ENCODE peak calls at places on chromosomes 13 and 19, in ten cellular contexts. One of them, this sample, is unnamed.

GRCh38 chr19:2246801-2247361 is 2.2 kb upstream of the AMH start:
- DNase-seq in endothelial cell: no peak
- DNase-seq in mucosa of descending colon: no peak
- DNase-seq in fibroblast of the aortic adventitia: peak
- DNase-seq in prostate gland: no peak
- DNase-seq in endothelial cell of umbilical vein: no peak
- DNase-seq in pancreas: no peak
- DNase-seq in uterus: no peak
- DNase-seq in glutamatergic neuron: no peak
- DNase-seq in fibroblast of lung: peak
- DNase-seq in this sample: no peak

GRCh38 chr19:35292421-35292820 is 460 bp downstream of the MAG start:
- DNase-seq in endothelial cell of umbilical vein: no peak
- DNase-seq in fibroblast of the aortic adventitia: no peak
- DNase-seq in fibroblast of lung: no peak
- DNase-seq in prostate gland: no peak
- DNase-seq in mucosa of descending colon: no peak
- DNase-seq in uterus: no peak
- DNase-seq in endothelial cell: no peak
- DNase-seq in glutamatergic neuron: no peak
- DNase-seq in pancreas: no peak
- DNase-seq in this sample: no peak

GRCh38 chr13:32829269-32829668 is 187.0 kb upstream of the KL start:
- DNase-seq in glutamatergic neuron: no peak
- DNase-seq in uterus: no peak
- DNase-seq in pancreas: no peak
- DNase-seq in endothelial cell of umbilical vein: no peak
- DNase-seq in fibroblast of the aortic adventitia: no peak
- DNase-seq in fibroblast of lung: peak
- DNase-seq in mucosa of descending colon: no peak
- DNase-seq in prostate gland: no peak
- DNase-seq in endothelial cell: no peak
- DNase-seq in this sample: no peak

GRCh38 chr19:11096210-11096841 is 7.1 kb downstream of the LDLR start:
- DNase-seq in fibroblast of lung: peak
- DNase-seq in fibroblast of the aortic adventitia: peak
- DNase-seq in pancreas: no peak
- DNase-seq in uterus: peak
- DNase-seq in mucosa of descending colon: peak
- DNase-seq in prostate gland: no peak
- DNase-seq in endothelial cell: no peak
- DNase-seq in endothelial cell of umbilical vein: peak
- DNase-seq in glutamatergic neuron: no peak
- DNase-seq in this sample: peak

GRCh38 chr19:40524655-40525054 is 52.0 kb upstream of the SHKBP1 start:
- DNase-seq in pancreas: no peak
- DNase-seq in uterus: no peak
- DNase-seq in mucosa of descending colon: no peak
- DNase-seq in endothelial cell of umbilical vein: no peak
- DNase-seq in fibroblast of the aortic adventitia: no peak
- DNase-seq in endothelial cell: no peak
- DNase-seq in glutamatergic neuron: no peak
- DNase-seq in prostate gland: no peak
- DNase-seq in fibroblast of lung: no peak
- DNase-seq in this sample: no peak

GRCh38 chr19:49450405-49450804 is 1.2 kb downstream of the PIH1D1 start:
- DNase-seq in fibroblast of lung: no peak
- DNase-seq in glutamatergic neuron: no peak
- DNase-seq in prostate gland: no peak
- DNase-seq in endothelial cell of umbilical vein: no peak
- DNase-seq in uterus: no peak
- DNase-seq in endothelial cell: no peak
- DNase-seq in mucosa of descending colon: no peak
- DNase-seq in fibroblast of the aortic adventitia: no peak
- DNase-seq in pancreas: no peak
- DNase-seq in this sample: no peak

GRCh38 chr19:31154021-31154420 is 195.2 kb downstream of the TSHZ3 start:
- DNase-seq in prostate gland: peak
- DNase-seq in fibroblast of lung: peak
- DNase-seq in endothelial cell of umbilical vein: no peak
- DNase-seq in uterus: no peak
- DNase-seq in endothelial cell: no peak
- DNase-seq in fibroblast of the aortic adventitia: peak
- DNase-seq in glutamatergic neuron: no peak
- DNase-seq in pancreas: no peak
- DNase-seq in mucosa of descending colon: no peak
- DNase-seq in this sample: no peak

GRCh38 chr19:19385900-19386339 is 19.6 kb upstream of the GATAD2A start:
- DNase-seq in fibroblast of lung: peak
- DNase-seq in glutamatergic neuron: peak
- DNase-seq in pancreas: peak
- DNase-seq in endothelial cell of umbilical vein: peak
- DNase-seq in prostate gland: peak
- DNase-seq in fibroblast of the aortic adventitia: no peak
- DNase-seq in mucosa of descending colon: no peak
- DNase-seq in endothelial cell: peak
- DNase-seq in uterus: peak
- DNase-seq in this sample: no peak

GRCh38 chr19:2770055-2771013 is 12.7 kb downstream of the SGTA start:
- DNase-seq in fibroblast of the aortic adventitia: peak
- DNase-seq in glutamatergic neuron: peak
- DNase-seq in fibroblast of lung: peak
- DNase-seq in uterus: no peak
- DNase-seq in pancreas: no peak
- DNase-seq in prostate gland: no peak
- DNase-seq in endothelial cell: no peak
- DNase-seq in mucosa of descending colon: peak
- DNase-seq in endothelial cell of umbilical vein: no peak
- DNase-seq in this sample: peak

GRCh38 chr13:87669379-87669978 is 1.7 kb upstream of the SLITRK5 start:
- DNase-seq in endothelial cell of umbilical vein: peak
- DNase-seq in endothelial cell: no peak
- DNase-seq in glutamatergic neuron: no peak
- DNase-seq in fibroblast of the aortic adventitia: peak
- DNase-seq in uterus: no peak
- DNase-seq in mucosa of descending colon: peak
- DNase-seq in prostate gland: no peak
- DNase-seq in pancreas: no peak
- DNase-seq in fibroblast of lung: peak
- DNase-seq in this sample: no peak

GRCh38 chr13:51364404-51365008 is 25.0 kb downstream of the SERPINE3 start:
- DNase-seq in fibroblast of the aortic adventitia: peak
- DNase-seq in glutamatergic neuron: no peak
- DNase-seq in mucosa of descending colon: no peak
- DNase-seq in endothelial cell: no peak
- DNase-seq in endothelial cell of umbilical vein: peak
- DNase-seq in pancreas: no peak
- DNase-seq in prostate gland: no peak
- DNase-seq in uterus: no peak
- DNase-seq in fibroblast of lung: peak
- DNase-seq in this sample: no peak

GRCh38 chr13:42487221-42487620 is 86.7 kb upstream of the TNFSF11 start:
- DNase-seq in uterus: no peak
- DNase-seq in fibroblast of the aortic adventitia: no peak
- DNase-seq in prostate gland: no peak
- DNase-seq in endothelial cell of umbilical vein: no peak
- DNase-seq in mucosa of descending colon: no peak
- DNase-seq in glutamatergic neuron: no peak
- DNase-seq in fibroblast of lung: no peak
- DNase-seq in pancreas: no peak
- DNase-seq in endothelial cell: no peak
- DNase-seq in this sample: no peak

GRCh38 chr19:19460258-19460731 is 54.8 kb downstream of the GATAD2A start:
- DNase-seq in endothelial cell of umbilical vein: no peak
- DNase-seq in fibroblast of lung: no peak
- DNase-seq in fibroblast of the aortic adventitia: no peak
- DNase-seq in mucosa of descending colon: no peak
- DNase-seq in uterus: no peak
- DNase-seq in prostate gland: no peak
- DNase-seq in pancreas: no peak
- DNase-seq in endothelial cell: no peak
- DNase-seq in glutamatergic neuron: no peak
- DNase-seq in this sample: no peak

GRCh38 chr19:20371911-20372310 is 193.7 kb downstream of the ZNF737 start:
- DNase-seq in fibroblast of lung: no peak
- DNase-seq in pancreas: no peak
- DNase-seq in fibroblast of the aortic adventitia: no peak
- DNase-seq in prostate gland: no peak
- DNase-seq in endothelial cell of umbilical vein: no peak
- DNase-seq in uterus: no peak
- DNase-seq in mucosa of descending colon: no peak
- DNase-seq in glutamatergic neuron: no peak
- DNase-seq in endothelial cell: no peak
- DNase-seq in this sample: no peak

GRCh38 chr13:42706286-42706685 is 75.1 kb upstream of the FAM216B start:
- DNase-seq in glutamatergic neuron: no peak
- DNase-seq in uterus: no peak
- DNase-seq in endothelial cell: no peak
- DNase-seq in fibroblast of the aortic adventitia: no peak
- DNase-seq in endothelial cell of umbilical vein: no peak
- DNase-seq in pancreas: no peak
- DNase-seq in mucosa of descending colon: no peak
- DNase-seq in prostate gland: no peak
- DNase-seq in fibroblast of lung: no peak
- DNase-seq in this sample: no peak

GRCh38 chr13:44758595-44759221 is 182.6 kb upstream of the TSC22D1 start:
- DNase-seq in endothelial cell: no peak
- DNase-seq in fibroblast of lung: peak
- DNase-seq in uterus: no peak
- DNase-seq in pancreas: no peak
- DNase-seq in endothelial cell of umbilical vein: peak
- DNase-seq in prostate gland: peak
- DNase-seq in glutamatergic neuron: no peak
- DNase-seq in fibroblast of the aortic adventitia: peak
- DNase-seq in mucosa of descending colon: no peak
- DNase-seq in this sample: no peak

DNA sequence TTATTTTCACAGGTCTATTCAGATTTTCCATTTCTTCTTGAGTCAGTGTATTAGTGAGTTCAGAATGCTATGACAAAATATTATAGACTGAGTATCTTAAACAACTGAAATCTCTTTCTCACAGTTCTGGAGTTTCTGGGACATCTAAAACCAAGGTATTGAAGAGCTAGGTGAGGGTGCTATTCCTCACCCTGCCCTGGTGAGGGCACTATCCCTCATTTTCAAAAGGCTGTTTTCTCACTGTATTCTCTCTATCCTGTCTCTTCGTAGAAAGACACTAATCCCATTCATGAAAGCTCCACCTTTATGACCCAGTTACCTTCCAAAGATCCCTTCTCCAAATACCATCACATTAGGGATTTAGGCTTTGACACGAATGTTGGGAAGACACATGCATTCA is 1617.1 kb downstream of the PCDH9 start:
- DNase-seq in mucosa of descending colon: no peak
- DNase-seq in fibroblast of lung: no peak
- DNase-seq in fibroblast of the aortic adventitia: no peak
- DNase-seq in uterus: no peak
- DNase-seq in prostate gland: no peak
- DNase-seq in glutamatergic neuron: no peak
- DNase-seq in endothelial cell of umbilical vein: no peak
- DNase-seq in pancreas: no peak
- DNase-seq in endothelial cell: no peak
- DNase-seq in this sample: no peak
- TF ChIP-seq CTCF in mucosa of descending colon: no peak
- TF ChIP-seq CTCF in fibroblast of lung: no peak
- TF ChIP-seq CTCF in fibroblast of the aortic adventitia: peak
- TF ChIP-seq CTCF in uterus: no peak
- TF ChIP-seq CTCF in prostate gland: no peak
- TF ChIP-seq CTCF in glutamatergic neuron: peak
- TF ChIP-seq CTCF in endothelial cell of umbilical vein: peak
- TF ChIP-seq CTCF in pancreas: no peak
- TF ChIP-seq CTCF in endothelial cell: no peak
- TF ChIP-seq CTCF in this sample: no peak

GRCh38 chr19:37963190-37963947 is 56.4 kb downstream of the SIPA1L3 start:
- DNase-seq in endothelial cell of umbilical vein: peak
- DNase-seq in uterus: no peak
- DNase-seq in pancreas: no peak
- DNase-seq in prostate gland: no peak
- DNase-seq in fibroblast of lung: peak
- DNase-seq in glutamatergic neuron: no peak
- DNase-seq in endothelial cell: no peak
- DNase-seq in fibroblast of the aortic adventitia: peak
- DNase-seq in mucosa of descending colon: no peak
- DNase-seq in this sample: no peak
- TF ChIP-seq CTCF in endothelial cell of umbilical vein: no peak
- TF ChIP-seq CTCF in uterus: no peak
- TF ChIP-seq CTCF in pancreas: no peak
- TF ChIP-seq CTCF in prostate gland: no peak
- TF ChIP-seq CTCF in fibroblast of lung: no peak
- TF ChIP-seq CTCF in glutamatergic neuron: no peak
- TF ChIP-seq CTCF in endothelial cell: no peak
- TF ChIP-seq CTCF in fibroblast of the aortic adventitia: no peak
- TF ChIP-seq CTCF in mucosa of descending colon: no peak
- TF ChIP-seq CTCF in this sample: no peak

DNA sequence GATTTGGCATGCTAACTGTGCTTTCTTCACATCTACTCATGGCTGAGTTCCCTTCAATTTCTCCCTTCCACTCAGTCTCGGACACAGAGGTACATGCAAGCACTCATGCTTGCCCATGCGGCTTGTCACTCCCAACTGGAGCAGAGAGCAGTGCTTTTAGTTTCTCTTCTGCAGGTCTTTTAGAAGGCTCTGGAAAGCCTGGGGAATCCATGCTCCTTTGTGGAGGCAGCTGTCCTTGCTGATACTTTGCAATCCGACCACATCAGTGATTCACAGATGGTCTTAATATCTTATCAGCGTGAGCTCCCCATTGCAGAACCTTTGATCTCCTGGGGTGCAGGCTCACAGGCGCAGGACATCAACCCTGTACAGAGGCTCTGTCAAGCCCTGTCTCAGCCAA is 203.9 kb downstream of the COL4A1 start:
- DNase-seq in endothelial cell: no peak
- DNase-seq in endothelial cell of umbilical vein: no peak
- DNase-seq in prostate gland: no peak
- DNase-seq in glutamatergic neuron: no peak
- DNase-seq in fibroblast of lung: peak
- DNase-seq in pancreas: no peak
- DNase-seq in fibroblast of the aortic adventitia: no peak
- DNase-seq in uterus: no peak
- DNase-seq in mucosa of descending colon: no peak
- DNase-seq in this sample: no peak
- TF ChIP-seq CTCF in endothelial cell: no peak
- TF ChIP-seq CTCF in endothelial cell of umbilical vein: no peak
- TF ChIP-seq CTCF in prostate gland: no peak
- TF ChIP-seq CTCF in glutamatergic neuron: no peak
- TF ChIP-seq CTCF in fibroblast of lung: no peak
- TF ChIP-seq CTCF in pancreas: no peak
- TF ChIP-seq CTCF in fibroblast of the aortic adventitia: no peak
- TF ChIP-seq CTCF in uterus: no peak
- TF ChIP-seq CTCF in mucosa of descending colon: no peak
- TF ChIP-seq CTCF in this sample: no peak

DNA sequence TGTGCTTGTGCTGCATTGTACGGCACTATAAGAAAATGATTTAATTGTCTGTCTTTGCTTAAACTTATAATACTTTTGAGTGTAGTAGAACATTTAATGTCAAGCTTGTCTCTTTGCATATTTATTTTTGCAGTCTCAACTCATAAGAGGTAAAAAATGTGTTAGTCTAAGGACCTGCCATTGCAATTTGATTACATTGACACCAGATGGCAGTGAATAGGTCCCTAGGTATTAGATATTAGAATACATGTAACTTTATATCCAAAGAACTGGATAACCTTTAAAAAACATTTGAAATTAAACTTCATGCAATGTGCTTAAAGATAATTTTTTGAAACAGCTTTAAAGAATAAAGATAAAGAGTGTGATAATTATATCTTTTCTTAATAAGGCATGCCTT is 1421.3 kb downstream of the OLFM4 start:
- DNase-seq in fibroblast of lung: no peak
- DNase-seq in prostate gland: no peak
- DNase-seq in glutamatergic neuron: no peak
- DNase-seq in endothelial cell of umbilical vein: no peak
- DNase-seq in mucosa of descending colon: no peak
- DNase-seq in endothelial cell: no peak
- DNase-seq in uterus: no peak
- DNase-seq in pancreas: no peak
- DNase-seq in fibroblast of the aortic adventitia: no peak
- DNase-seq in this sample: no peak
- TF ChIP-seq CTCF in fibroblast of lung: no peak
- TF ChIP-seq CTCF in prostate gland: no peak
- TF ChIP-seq CTCF in glutamatergic neuron: peak
- TF ChIP-seq CTCF in endothelial cell of umbilical vein: no peak
- TF ChIP-seq CTCF in mucosa of descending colon: no peak
- TF ChIP-seq CTCF in endothelial cell: peak
- TF ChIP-seq CTCF in uterus: no peak
- TF ChIP-seq CTCF in pancreas: no peak
- TF ChIP-seq CTCF in fibroblast of the aortic adventitia: no peak
- TF ChIP-seq CTCF in this sample: no peak